ENCODE peak calls at places on chromosomes 2 and 18, in four cellular contexts. One of them, this sample, is unnamed. For H3K36me3, the result is how much of the 10 kb centered on the place peaks cover.

GRCh38 chr18:27956001-27956400 is 220.9 kb downstream of the CDH2 start:
- DNase-seq in heart left ventricle: no peak
- DNase-seq in kidney: no peak
- DNase-seq in upper lobe of right lung: no peak
- DNase-seq in this sample: no peak

GRCh38 chr2:37786854-37787253 is 115.4 kb upstream of the CDC42EP3 start:
- DNase-seq in heart left ventricle: no peak
- DNase-seq in kidney: no peak
- DNase-seq in upper lobe of right lung: no peak
- DNase-seq in this sample: no peak

GRCh38 chr18:33440011-33440383 is 524 bp downstream of the CCDC178 start:
- DNase-seq in heart left ventricle: peak
- DNase-seq in kidney: no peak
- DNase-seq in upper lobe of right lung: no peak
- DNase-seq in this sample: no peak

GRCh38 chr2:86274918-86275275 is 62.5 kb downstream of the REEP1 start:
- DNase-seq in heart left ventricle: peak
- DNase-seq in kidney: no peak
- DNase-seq in upper lobe of right lung: no peak
- DNase-seq in this sample: no peak

GRCh38 chr2:238483656-238484055 is 56.9 kb downstream of the ASB1 start:
- DNase-seq in heart left ventricle: no peak
- DNase-seq in kidney: no peak
- DNase-seq in upper lobe of right lung: no peak
- DNase-seq in this sample: no peak

GRCh38 chr2:96687266-96687665 is 44.7 kb downstream of the FER1L5 start:
- DNase-seq in heart left ventricle: no peak
- DNase-seq in kidney: no peak
- DNase-seq in upper lobe of right lung: peak
- DNase-seq in this sample: no peak

GRCh38 chr2:196453613-196454047 is 185.9 kb upstream of the CCDC150 start:
- DNase-seq in heart left ventricle: peak
- DNase-seq in kidney: no peak
- DNase-seq in upper lobe of right lung: no peak
- DNase-seq in this sample: no peak

GRCh38 chr2:207970138-207970824 is 55.0 kb downstream of the PLEKHM3 start:
- DNase-seq in heart left ventricle: no peak
- DNase-seq in kidney: no peak
- DNase-seq in upper lobe of right lung: no peak
- DNase-seq in this sample: no peak

GRCh38 chr2:142723236-142723635 is 154.2 kb upstream of the KYNU start:
- DNase-seq in heart left ventricle: no peak
- DNase-seq in kidney: no peak
- DNase-seq in upper lobe of right lung: no peak
- DNase-seq in this sample: no peak

GRCh38 chr2:176001281-176001902 is 675 bp downstream of the LNPK start:
- DNase-seq in heart left ventricle: peak
- DNase-seq in kidney: peak
- DNase-seq in upper lobe of right lung: peak
- DNase-seq in this sample: no peak

GRCh38 chr2:64400733-64401500 is 53.0 kb upstream of the LGALSL start:
- DNase-seq in heart left ventricle: no peak
- DNase-seq in kidney: no peak
- DNase-seq in upper lobe of right lung: no peak
- DNase-seq in this sample: no peak

GRCh38 chr2:238158807-238159539 is at the start of gene ERFE:
- DNase-seq in heart left ventricle: peak
- DNase-seq in kidney: peak
- DNase-seq in upper lobe of right lung: peak
- DNase-seq in this sample: no peak

GRCh38 chr2:97714084-97714949 is 941 bp downstream of the ZAP70 start:
- DNase-seq in heart left ventricle: peak
- DNase-seq in kidney: peak
- DNase-seq in upper lobe of right lung: peak
- DNase-seq in this sample: no peak

GRCh38 chr2:83594841-83595720 is 864.0 kb downstream of the SUCLG1 start:
- DNase-seq in heart left ventricle: no peak
- DNase-seq in kidney: no peak
- DNase-seq in upper lobe of right lung: no peak
- DNase-seq in this sample: peak

GRCh38 chr2:60958800-60959199 is 58.7 kb upstream of the PEX13 start:
- DNase-seq in heart left ventricle: no peak
- DNase-seq in kidney: no peak
- DNase-seq in upper lobe of right lung: no peak
- DNase-seq in this sample: peak

GRCh38 chr2:73071452-73072399 is at the start of gene SFXN5:
- DNase-seq in heart left ventricle: peak
- DNase-seq in kidney: peak
- DNase-seq in upper lobe of right lung: peak
- DNase-seq in this sample: peak
- TF ChIP-seq CTCF in heart left ventricle: peak
- TF ChIP-seq CTCF in kidney: peak
- TF ChIP-seq CTCF in upper lobe of right lung: peak
- TF ChIP-seq CTCF in this sample: peak

DNA sequence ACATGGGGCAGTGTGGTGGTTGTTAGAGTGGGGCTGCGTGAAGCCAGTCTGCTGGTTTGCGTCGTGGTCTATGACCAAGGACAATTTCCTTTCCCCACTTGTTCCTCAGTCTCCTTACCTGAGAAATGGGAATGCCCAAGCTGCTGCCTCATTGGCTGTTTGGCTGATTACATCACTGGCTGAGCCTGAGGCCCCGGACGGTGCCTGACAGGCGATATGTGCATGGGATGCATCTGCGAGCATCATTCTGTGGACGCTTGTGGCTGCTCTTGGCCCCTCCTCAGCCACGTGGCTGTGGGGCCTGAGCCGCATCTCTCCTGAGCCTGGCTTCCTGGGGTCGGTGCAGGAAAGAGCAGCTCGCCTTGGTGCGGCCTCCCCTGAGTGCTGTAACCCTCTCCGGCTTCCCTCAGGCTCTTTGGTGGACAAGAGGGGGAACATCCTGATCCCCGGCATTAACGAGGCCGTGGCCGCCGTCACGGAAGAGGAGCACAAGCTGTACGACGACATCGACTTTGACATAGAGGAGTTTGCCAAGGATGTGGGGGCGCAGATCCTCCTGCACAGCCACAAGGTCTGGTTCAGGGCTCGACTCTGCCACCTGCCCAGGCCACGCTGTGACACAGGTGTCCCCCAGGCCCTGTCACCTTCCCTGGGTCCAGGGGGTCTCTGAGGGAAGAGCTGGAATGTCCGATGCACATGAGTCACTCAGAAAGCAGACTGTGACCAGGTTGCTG is 17.2 kb downstream of the CNDP2 start:
- DNase-seq in heart left ventricle: no peak
- DNase-seq in kidney: peak
- DNase-seq in upper lobe of right lung: no peak
- DNase-seq in this sample: no peak
- H3K36me3 ChIP-seq in heart left ventricle: half or more
- H3K36me3 ChIP-seq in kidney: under half
- H3K36me3 ChIP-seq in upper lobe of right lung: half or more
- H3K36me3 ChIP-seq in this sample: under half

GRCh38 chr2:136107238-136108033 is 10.5 kb downstream of the CXCR4 start:
- DNase-seq in heart left ventricle: no peak
- DNase-seq in kidney: no peak
- DNase-seq in upper lobe of right lung: no peak
- DNase-seq in this sample: no peak
- H3K4me3 ChIP-seq in heart left ventricle: no peak
- H3K4me3 ChIP-seq in kidney: no peak
- H3K4me3 ChIP-seq in upper lobe of right lung: no peak
- H3K4me3 ChIP-seq in this sample: no peak

GRCh38 chr2:124534015-124534414 is 508.9 kb downstream of the CNTNAP5 start:
- DNase-seq in heart left ventricle: no peak
- DNase-seq in kidney: no peak
- DNase-seq in upper lobe of right lung: no peak
- DNase-seq in this sample: no peak

GRCh38 chr2:124533226-124533954 is 508.3 kb downstream of the CNTNAP5 start:
- DNase-seq in heart left ventricle: no peak
- DNase-seq in kidney: no peak
- DNase-seq in upper lobe of right lung: no peak
- DNase-seq in this sample: no peak

GRCh38 chr2:124524155-124524910 is 499.2 kb downstream of the CNTNAP5 start:
- DNase-seq in heart left ventricle: no peak
- DNase-seq in kidney: no peak
- DNase-seq in upper lobe of right lung: no peak
- DNase-seq in this sample: no peak

GRCh38 chr2:124530203-124530602 is 505.1 kb downstream of the CNTNAP5 start:
- DNase-seq in heart left ventricle: no peak
- DNase-seq in kidney: no peak
- DNase-seq in upper lobe of right lung: no peak
- DNase-seq in this sample: no peak
- TF ChIP-seq CTCF in heart left ventricle: no peak
- TF ChIP-seq CTCF in kidney: no peak
- TF ChIP-seq CTCF in upper lobe of right lung: no peak
- TF ChIP-seq CTCF in this sample: no peak

GRCh38 chr18:58928401-58928800 is 63.7 kb downstream of the ZNF532 start:
- DNase-seq in heart left ventricle: no peak
- DNase-seq in kidney: no peak
- DNase-seq in upper lobe of right lung: no peak
- DNase-seq in this sample: no peak
- H3K36me3 ChIP-seq in heart left ventricle: under half
- H3K36me3 ChIP-seq in kidney: under half
- H3K36me3 ChIP-seq in upper lobe of right lung: under half
- H3K36me3 ChIP-seq in this sample: under half

DNA sequence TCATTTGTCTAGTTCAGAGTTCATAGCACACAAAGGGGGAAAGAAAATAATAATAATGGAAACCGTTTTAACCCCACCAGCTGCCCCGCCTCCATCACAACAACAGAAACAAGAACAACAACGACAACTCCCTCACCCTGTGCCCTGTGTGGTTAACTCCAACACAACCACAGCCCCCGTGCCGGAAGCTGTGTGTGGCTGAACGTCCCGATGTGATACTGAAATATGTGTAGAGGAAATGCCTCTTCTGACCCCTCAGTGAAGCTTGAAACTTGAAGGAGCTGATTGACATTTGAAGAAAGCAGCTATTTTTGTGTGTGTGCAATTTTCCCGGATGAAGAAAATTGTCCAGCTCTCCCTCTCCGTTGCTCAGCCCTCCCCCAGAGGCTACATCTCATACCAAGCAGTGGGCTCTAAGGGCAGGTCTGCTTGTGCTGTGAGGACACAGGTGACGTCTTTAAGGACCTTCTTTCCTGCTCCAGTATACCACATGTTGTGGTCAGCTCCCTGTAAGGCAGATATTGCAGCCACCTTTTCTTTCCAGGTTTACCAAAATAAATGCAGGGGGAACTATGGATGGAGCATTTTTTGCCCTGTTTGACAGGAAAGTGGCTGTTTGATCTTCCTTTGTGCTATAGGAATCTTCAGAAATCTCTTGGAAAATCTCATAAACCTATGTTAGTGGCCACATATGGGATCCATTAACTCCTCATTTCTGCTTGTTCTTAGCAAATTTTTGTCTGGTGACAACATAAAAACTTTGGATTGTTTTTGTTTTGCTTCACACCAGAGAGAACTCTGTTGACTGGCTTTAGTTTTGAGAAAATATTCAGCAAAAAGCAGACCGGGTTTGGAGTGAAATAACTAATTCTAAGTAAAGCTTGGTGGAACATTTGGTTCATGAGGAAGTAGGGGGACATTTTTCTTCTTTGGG is 174.0 kb downstream of the ICOS start:
- DNase-seq in heart left ventricle: no peak
- DNase-seq in kidney: no peak
- DNase-seq in upper lobe of right lung: no peak
- DNase-seq in this sample: peak
- H3K4me3 ChIP-seq in heart left ventricle: no peak
- H3K4me3 ChIP-seq in kidney: no peak
- H3K4me3 ChIP-seq in upper lobe of right lung: no peak
- H3K4me3 ChIP-seq in this sample: no peak

GRCh38 chr2:62705859-62706720 is 577 bp downstream of the EHBP1 start:
- DNase-seq in heart left ventricle: peak
- DNase-seq in kidney: no peak
- DNase-seq in upper lobe of right lung: peak
- DNase-seq in this sample: no peak
- TF ChIP-seq CTCF in heart left ventricle: peak
- TF ChIP-seq CTCF in kidney: peak
- TF ChIP-seq CTCF in upper lobe of right lung: peak
- TF ChIP-seq CTCF in this sample: peak

GRCh38 chr2:112075490-112076260 is 20.6 kb downstream of the TMEM87B start:
- DNase-seq in heart left ventricle: peak
- DNase-seq in kidney: no peak
- DNase-seq in upper lobe of right lung: no peak
- DNase-seq in this sample: no peak
- H3K36me3 ChIP-seq in heart left ventricle: half or more
- H3K36me3 ChIP-seq in kidney: under half
- H3K36me3 ChIP-seq in upper lobe of right lung: half or more
- H3K36me3 ChIP-seq in this sample: under half

GRCh38 chr18:77250501-77250925 is 865 bp downstream of the GALR1 start:
- DNase-seq in heart left ventricle: no peak
- DNase-seq in kidney: peak
- DNase-seq in upper lobe of right lung: no peak
- DNase-seq in this sample: no peak
- H3K4me3 ChIP-seq in heart left ventricle: peak
- H3K4me3 ChIP-seq in kidney: no peak
- H3K4me3 ChIP-seq in upper lobe of right lung: no peak
- H3K4me3 ChIP-seq in this sample: no peak

DNA sequence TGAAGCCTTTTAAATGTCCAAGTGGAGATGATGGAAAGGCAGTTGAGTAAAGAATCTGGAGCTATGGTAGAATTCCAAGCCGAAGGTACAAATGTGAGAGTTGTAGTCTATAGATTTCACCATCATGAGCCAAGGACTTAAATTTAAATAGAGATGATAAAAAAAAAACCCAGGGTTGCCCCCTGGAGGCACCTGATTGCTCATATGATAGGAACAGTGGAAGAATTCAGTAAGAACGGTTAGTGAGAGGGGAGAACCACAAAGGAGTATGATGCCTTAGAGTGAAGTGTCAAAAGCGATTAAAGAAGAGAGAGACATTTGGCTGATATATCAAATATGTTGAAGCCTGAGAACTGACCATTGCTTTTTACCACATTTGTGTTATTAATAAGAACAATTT is 11.9 kb downstream of the NYAP2 start:
- DNase-seq in heart left ventricle: no peak
- DNase-seq in kidney: no peak
- DNase-seq in upper lobe of right lung: no peak
- DNase-seq in this sample: no peak
- TF ChIP-seq CTCF in heart left ventricle: no peak
- TF ChIP-seq CTCF in kidney: no peak
- TF ChIP-seq CTCF in upper lobe of right lung: no peak
- TF ChIP-seq CTCF in this sample: no peak

This sample was measured in BJ.